ENCODE peak calls at places on chromosomes 7 and 10, in four cellular contexts. K is IMR-90, X is H1, W is GM12878. M is an unnamed sample.

GRCh38 chr10:15796098-15796759 is 64.1 kb downstream of the MINDY3 start:
- DNase-seq in K (no peak), X (no peak), W (no peak), M (no peak)

GRCh38 chr10:121702351-121703320 is 104.4 kb upstream of the FGFR2 start:
- DNase-seq in K (peak), X (no peak), W (no peak), M (no peak)

GRCh38 chr7:102834999-102835398 is 77.8 kb upstream of the LRRC17 start:
- DNase-seq in K (peak), X (no peak), W (peak), M (no peak)

GRCh38 chr10:119667562-119668328 is 16.6 kb downstream of the BAG3 start:
- DNase-seq in K (peak), X (peak), W (no peak), M (peak)

GRCh38 chr7:95906871-95907270 is 134.5 kb downstream of the DYNC1I1 start:
- DNase-seq in K (no peak), X (no peak), W (no peak), M (no peak)

GRCh38 chr10:121422096-121422495 is 176.1 kb downstream of the FGFR2 start:
- DNase-seq in K (no peak), X (no peak), W (no peak), M (no peak)

GRCh38 chr7:48427671-48428070 is 256.4 kb downstream of the ABCA13 start:
- DNase-seq in K (no peak), X (no peak), W (no peak), M (no peak)

GRCh38 chr10:25061711-25062455 is 45.5 kb downstream of the THNSL1 start:
- DNase-seq in K (peak), X (no peak), W (no peak), M (peak)

GRCh38 chr10:23081891-23082290 is 13.5 kb upstream of the MSRB2 start:
- DNase-seq in K (peak), X (no peak), W (no peak), M (peak)

GRCh38 chr7:73831656-73832579 is 1.1 kb downstream of the CLDN4 start:
- DNase-seq in K (no peak), X (no peak), W (no peak), M (no peak)

GRCh38 chr10:14553434-14553833 is 221.3 kb downstream of the FAM107B start:
- DNase-seq in K (peak), X (no peak), W (no peak), M (no peak)

GRCh38 chr10:103772096-103772845 is 83.1 kb downstream of the SH3PXD2A start:
- DNase-seq in K (peak), X (peak), W (no peak), M (peak)

GRCh38 chr10:112565434-112566053 is 118.5 kb downstream of the VTI1A start:
- DNase-seq in K (peak), X (no peak), W (no peak), M (peak)

GRCh38 chr7:73770860-73771665 is 993 bp upstream of the CLDN3 start:
- DNase-seq in K (no peak), X (no peak), W (no peak), M (peak)

GRCh38 chr7:2003931-2004812 is 228.6 kb downstream of the MAD1L1 start:
- DNase-seq in K (no peak), X (no peak), W (no peak), M (no peak)

GRCh38 chr10:11573497-11573896 is 38.0 kb downstream of the USP6NL start:
- DNase-seq in K (peak), X (no peak), W (peak), M (no peak)

GRCh38 chr7:17674166-17674955 is 265.9 kb downstream of the SNX13 start:
- DNase-seq in K (no peak), X (no peak), W (no peak), M (no peak)

GRCh38 chr10:77603529-77603927 is 34.1 kb downstream of the KCNMA1 start:
- DNase-seq in K (peak), X (no peak), W (no peak), M (no peak)
- TF ChIP-seq CHD1 in K (no peak), X (no peak), W (no peak), M (no peak)

GRCh38 chr7:36967387-36967786 is 243.1 kb upstream of the AOAH start:
- DNase-seq in K (peak), X (peak), W (no peak), M (peak)
- TF ChIP-seq CHD1 in K (no peak), X (no peak), W (no peak), M (no peak)

GRCh38 chr10:91885362-91886079 is 23.8 kb downstream of the FGFBP3 start:
- DNase-seq in K (no peak), X (no peak), W (no peak), M (no peak)

GRCh38 chr10:91891285-91892001 is 17.8 kb downstream of the FGFBP3 start:
- DNase-seq in K (peak), X (no peak), W (no peak), M (peak)

GRCh38 chr10:91883549-91884542 is 25.4 kb downstream of the FGFBP3 start:
- DNase-seq in K (peak), X (no peak), W (no peak), M (no peak)

GRCh38 chr10:91887900-91888225 is 21.4 kb downstream of the FGFBP3 start:
- DNase-seq in K (no peak), X (no peak), W (no peak), M (no peak)

DNA sequence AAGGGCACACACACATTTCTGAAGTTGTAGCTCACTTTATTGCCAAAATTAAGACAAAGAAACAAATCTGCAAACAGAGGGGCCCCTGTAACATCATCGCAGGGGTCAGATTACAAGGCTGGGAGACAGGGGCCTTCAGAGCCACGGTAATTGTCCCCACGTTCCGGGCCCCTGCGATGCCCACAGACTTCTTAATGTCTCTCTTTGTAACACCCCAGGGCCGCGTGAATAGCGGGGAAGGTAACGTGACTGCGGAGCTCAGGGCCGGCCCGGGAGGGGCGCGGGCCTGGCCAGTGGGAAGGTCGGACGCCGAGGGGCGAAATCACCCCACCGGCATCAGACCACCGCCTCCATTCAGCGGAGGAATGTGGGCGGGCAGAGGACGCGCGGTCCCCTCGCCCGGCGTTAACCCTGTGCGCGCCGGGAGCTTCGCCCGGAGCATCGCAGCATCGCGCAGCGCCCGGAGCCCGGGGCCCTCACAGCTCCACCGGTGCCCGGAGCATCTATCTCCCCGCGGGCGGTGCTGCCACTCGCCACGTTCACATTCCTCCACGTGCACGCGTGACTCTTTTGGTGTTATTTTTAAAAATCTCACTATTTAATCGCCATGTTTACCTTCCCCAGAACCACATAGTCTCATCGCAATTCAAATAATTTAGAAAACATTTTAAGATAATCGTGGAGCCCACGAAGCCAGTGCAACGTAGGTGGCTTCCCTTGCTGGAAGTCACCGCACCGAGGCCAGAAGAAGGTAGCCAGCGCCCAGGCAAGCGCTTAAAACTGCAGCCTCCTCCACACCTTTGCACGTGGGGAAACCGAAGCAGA is 22.0 kb downstream of the FGFBP3 start:
- DNase-seq in K (no peak), X (peak), W (no peak), M (no peak)
- TF ChIP-seq CHD1 in K (no peak), X (no peak), W (no peak), M (no peak)

GRCh38 chr7:142311876-142312275 is 54.0 kb upstream of the PRSS58 start:
- DNase-seq in K (no peak), X (no peak), W (no peak), M (no peak)

GRCh38 chr7:142308918-142309317 is 51.1 kb upstream of the PRSS58 start:
- DNase-seq in K (no peak), X (no peak), W (no peak), M (no peak)

GRCh38 chr7:142308326-142308725 is 50.5 kb upstream of the PRSS58 start:
- DNase-seq in K (no peak), X (no peak), W (no peak), M (no peak)

GRCh38 chr7:142303650-142304049 is 45.8 kb upstream of the PRSS58 start:
- DNase-seq in K (no peak), X (no peak), W (no peak), M (no peak)

GRCh38 chr7:142307246-142307900 is 49.5 kb upstream of the PRSS58 start:
- DNase-seq in K (no peak), X (no peak), W (no peak), M (no peak)
- TF ChIP-seq CHD1 in K (no peak), X (no peak), W (no peak), M (no peak)

GRCh38 chr7:340979-341694 is 51.2 kb downstream of the FOXL3 start:
- DNase-seq in K (no peak), X (no peak), W (no peak), M (no peak)

GRCh38 chr7:340200-340937 is 50.4 kb downstream of the FOXL3 start:
- DNase-seq in K (no peak), X (no peak), W (no peak), M (no peak)

GRCh38 chr7:342681-343216 is 52.8 kb downstream of the FOXL3 start:
- DNase-seq in K (no peak), X (no peak), W (no peak), M (no peak)

GRCh38 chr7:343227-343822 is 53.4 kb downstream of the FOXL3 start:
- DNase-seq in K (no peak), X (no peak), W (no peak), M (peak)

GRCh38 chr7:341841-342638 is 52.1 kb downstream of the FOXL3 start:
- DNase-seq in K (no peak), X (no peak), W (no peak), M (no peak)
- TF ChIP-seq CHD1 in K (no peak), X (no peak), W (no peak), M (no peak)

DNA sequence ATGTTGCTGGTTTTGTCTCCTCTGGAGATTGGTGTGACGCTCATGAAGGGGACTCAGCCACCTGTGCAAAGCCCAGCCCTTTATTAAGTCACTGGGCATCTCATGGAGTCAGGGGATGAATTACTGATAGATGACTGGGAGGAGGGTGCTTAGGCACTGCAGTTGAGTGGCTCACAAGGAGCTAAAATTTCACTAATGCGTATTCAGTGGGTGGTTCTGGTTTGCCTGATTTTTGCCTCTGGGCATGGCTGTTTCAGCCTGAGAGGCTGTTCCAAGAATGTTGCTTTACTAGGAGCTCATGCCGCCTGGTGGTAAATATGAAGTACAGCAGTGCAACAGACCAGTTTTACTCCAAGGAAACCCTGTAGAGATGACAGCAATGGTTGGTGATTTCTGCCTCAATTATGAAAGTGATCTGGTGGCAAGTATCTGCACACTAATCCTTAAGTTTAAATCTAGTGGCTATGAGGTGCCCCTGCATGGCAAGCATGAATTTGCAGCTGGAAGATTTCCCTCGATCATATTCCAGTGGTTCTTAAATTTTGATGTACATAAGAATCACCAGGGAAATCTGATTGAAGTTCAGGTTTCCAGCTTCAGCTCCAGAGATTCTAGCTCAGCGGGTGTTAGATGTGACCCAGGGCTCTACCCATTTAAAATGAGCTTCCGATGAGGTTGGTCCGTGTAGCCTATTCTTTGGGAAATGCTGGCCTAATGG is 19.9 kb downstream of the ACTA2 start:
- DNase-seq in K (peak), X (no peak), W (no peak), M (peak)
- TF ChIP-seq CHD1 in K (no peak), X (no peak), W (no peak), M (no peak)

GRCh38 chr10:71657604-71658348 is 61.8 kb downstream of the C10orf105 start:
- DNase-seq in K (no peak), X (peak), W (no peak), M (no peak)
- TF ChIP-seq CHD1 in K (no peak), X (no peak), W (no peak), M (no peak)

DNA sequence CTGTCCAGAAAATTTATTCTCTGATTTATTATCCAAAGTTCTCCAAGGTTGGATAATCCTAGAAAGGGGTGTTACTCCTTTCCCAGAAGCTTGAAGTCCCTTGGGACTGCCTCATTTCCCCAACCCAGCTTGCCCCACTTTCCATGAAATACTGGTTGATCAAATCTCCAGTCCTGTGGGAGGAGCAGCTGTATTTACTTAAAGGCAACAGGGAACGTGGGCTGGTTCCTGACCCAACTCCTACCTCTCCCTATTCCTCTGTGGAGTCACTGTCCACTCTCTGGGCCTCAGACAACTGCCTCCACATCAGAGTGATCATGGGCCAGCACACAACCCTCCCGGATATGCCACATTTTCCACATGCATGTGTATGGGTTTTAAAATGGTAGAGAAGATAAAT is 166.2 kb upstream of the PRR15 start:
- DNase-seq in K (no peak), X (no peak), W (no peak), M (no peak)
- TF ChIP-seq CHD1 in K (no peak), X (no peak), W (no peak), M (no peak)

DNA sequence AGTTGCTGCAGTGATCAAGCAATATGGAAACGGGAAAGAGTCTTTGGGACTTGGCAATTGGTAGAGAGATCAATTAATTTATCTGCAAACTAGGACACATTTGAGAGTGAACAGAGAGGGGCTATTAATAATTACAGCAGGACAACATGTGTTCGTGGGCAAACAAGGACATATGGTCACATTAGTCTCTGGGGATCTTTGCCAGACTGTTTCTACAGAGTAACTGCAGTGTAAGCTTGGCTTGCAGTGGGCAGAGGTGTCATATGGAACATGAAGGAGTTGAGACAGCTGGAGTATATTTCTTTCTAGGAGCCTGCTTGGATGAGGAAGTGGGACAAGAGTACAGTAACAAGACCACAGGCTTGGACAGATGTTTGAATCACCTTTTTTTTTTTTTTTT is 232.1 kb upstream of the LYZL1 start:
- DNase-seq in K (no peak), X (no peak), W (no peak), M (no peak)
- TF ChIP-seq CHD1 in K (no peak), X (no peak), W (no peak), M (no peak)

DNA sequence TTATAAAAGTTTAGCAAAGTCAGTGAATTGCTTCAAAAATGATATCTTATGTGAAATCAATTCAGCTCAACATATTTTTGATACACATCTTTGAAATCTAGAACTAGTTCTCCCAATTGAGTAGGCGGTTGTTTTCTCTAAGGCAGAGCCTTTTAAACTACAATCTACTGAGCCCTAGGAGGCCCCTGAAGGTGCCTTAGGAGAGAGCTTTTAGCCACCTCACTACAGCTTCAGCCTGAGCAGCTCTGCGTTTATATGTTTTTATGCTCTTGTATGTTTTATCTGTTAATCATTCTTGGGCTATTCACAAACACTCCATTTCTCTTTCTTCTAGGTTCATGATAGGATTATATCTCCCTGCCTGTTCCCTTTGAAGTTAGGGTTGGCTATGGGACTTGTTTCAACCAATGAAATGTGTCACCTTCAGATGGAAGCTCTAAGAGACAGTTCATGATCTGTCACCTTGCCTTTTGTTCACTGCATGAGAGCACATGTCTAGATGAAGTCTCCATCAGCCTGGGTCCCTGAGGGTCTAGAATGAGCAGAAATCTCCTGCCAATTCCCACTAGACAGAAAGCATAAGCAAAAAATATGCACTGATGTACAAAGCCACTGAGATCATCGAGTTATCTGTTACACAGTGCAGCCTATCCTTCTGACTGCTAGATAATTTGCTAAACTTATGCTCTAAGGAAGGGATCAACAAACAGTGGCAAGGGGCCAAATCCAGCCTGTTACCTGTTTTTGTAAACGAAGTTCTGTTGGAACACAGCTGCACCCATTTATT is 128.6 kb upstream of the CDK1 start:
- DNase-seq in K (no peak), X (no peak), W (no peak), M (no peak)
- TF ChIP-seq CHD1 in K (no peak), X (no peak), W (no peak), M (no peak)